ENCODE peak calls at places on chromosomes 5 and 9, in nine cellular contexts. V is H1, Y is breast epithelium, B is body of pancreas, J is prostate gland, I is IMR-90, Z is ovary, T is transverse colon, C is heart left ventricle. X is an unnamed sample.

GRCh38 chr5:140175367-140176027 is 509 bp downstream of the CYSTM1 start:
- DNase-seq in J (peak), Y (peak), I (peak), C (peak), V (no peak), B (peak), T (peak), Z (peak), X (peak)

GRCh38 chr9:98318834-98319478 is 63.5 kb upstream of the TBC1D2 start:
- DNase-seq in C (no peak), T (no peak), V (no peak), I (peak), B (no peak), Z (no peak), J (no peak), Y (no peak), X (peak)

GRCh38 chr9:129218918-129219317 is 40.9 kb upstream of the IER5L start:
- DNase-seq in V (no peak), Z (no peak), J (no peak), Y (no peak), B (no peak), C (no peak), I (no peak), T (no peak), X (no peak)

GRCh38 chr5:120954255-120954654 is 490.2 kb downstream of the PRR16 start:
- DNase-seq in T (no peak), J (no peak), V (no peak), I (no peak), Z (no peak), C (no peak), B (no peak), Y (no peak), X (no peak)

GRCh38 chr9:122322553-122322952 is 48.3 kb upstream of the PTGS1 start:
- DNase-seq in J (no peak), I (no peak), V (no peak), C (no peak), B (no peak), Y (no peak), Z (no peak), T (no peak), X (no peak)

GRCh38 chr9:129509508-129509907 is 111.4 kb downstream of the C9orf50 start:
- DNase-seq in Y (no peak), C (no peak), V (no peak), Z (no peak), B (no peak), T (no peak), I (peak), J (no peak), X (no peak)

GRCh38 chr5:62969409-62970120 is 390.9 kb downstream of the LRRC70 start:
- DNase-seq in Z (no peak), C (no peak), Y (no peak), T (no peak), I (no peak), J (no peak), B (no peak), V (no peak), X (no peak)

GRCh38 chr5:175696139-175696854 is 38.4 kb downstream of the HRH2 start:
- DNase-seq in I (no peak), C (peak), Y (peak), T (peak), Z (no peak), J (no peak), V (peak), B (peak), X (peak)

GRCh38 chr9:35741740-35742139 is 7.3 kb downstream of the GBA2 start:
- DNase-seq in C (no peak), J (no peak), Y (no peak), V (no peak), Z (no peak), I (no peak), B (no peak), T (no peak), X (no peak)

GRCh38 chr5:119049824-119050449 is 20.9 kb upstream of the DMXL1 start:
- DNase-seq in C (no peak), I (peak), J (no peak), Y (no peak), B (no peak), T (no peak), Z (no peak), V (no peak), X (no peak)

DNA sequence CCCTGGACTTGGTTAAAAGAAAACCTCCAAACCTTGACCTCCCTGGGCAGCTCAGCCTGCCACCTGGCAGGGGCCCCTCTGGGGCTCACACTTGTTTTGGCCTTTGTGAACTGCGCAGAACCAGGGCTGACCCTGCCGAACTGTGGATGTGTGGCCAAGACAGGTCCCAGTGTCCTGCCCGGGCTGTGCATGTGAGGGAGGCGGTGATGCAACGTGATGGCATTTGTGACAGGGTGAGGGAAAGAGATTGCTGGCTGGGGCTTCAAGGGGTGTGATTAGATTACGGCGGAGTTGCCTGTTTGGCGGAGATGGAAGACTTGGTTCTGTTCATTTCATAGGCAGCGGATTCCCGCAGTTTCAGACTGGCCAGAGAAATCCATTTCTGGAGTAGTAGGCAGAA is 30.4 kb upstream of the NKX2-5 start:
- DNase-seq in Z (no peak), V (no peak), C (peak), J (no peak), B (no peak), I (no peak), Y (no peak), T (no peak), X (no peak)
- TF ChIP-seq POLR2A in Z (no peak), V (no peak), C (no peak), J (no peak), B (no peak), I (no peak), Y (no peak), T (no peak), X (no peak)

GRCh38 chr9:18379073-18379811 is 94.7 kb upstream of the ADAMTSL1 start:
- DNase-seq in V (peak), B (no peak), T (no peak), Y (no peak), I (peak), J (no peak), C (no peak), Z (no peak), X (no peak)
- TF ChIP-seq CTCF in V (no peak), B (no peak), T (no peak), Y (no peak), I (no peak), J (no peak), C (no peak), Z (no peak), X (no peak)

DNA sequence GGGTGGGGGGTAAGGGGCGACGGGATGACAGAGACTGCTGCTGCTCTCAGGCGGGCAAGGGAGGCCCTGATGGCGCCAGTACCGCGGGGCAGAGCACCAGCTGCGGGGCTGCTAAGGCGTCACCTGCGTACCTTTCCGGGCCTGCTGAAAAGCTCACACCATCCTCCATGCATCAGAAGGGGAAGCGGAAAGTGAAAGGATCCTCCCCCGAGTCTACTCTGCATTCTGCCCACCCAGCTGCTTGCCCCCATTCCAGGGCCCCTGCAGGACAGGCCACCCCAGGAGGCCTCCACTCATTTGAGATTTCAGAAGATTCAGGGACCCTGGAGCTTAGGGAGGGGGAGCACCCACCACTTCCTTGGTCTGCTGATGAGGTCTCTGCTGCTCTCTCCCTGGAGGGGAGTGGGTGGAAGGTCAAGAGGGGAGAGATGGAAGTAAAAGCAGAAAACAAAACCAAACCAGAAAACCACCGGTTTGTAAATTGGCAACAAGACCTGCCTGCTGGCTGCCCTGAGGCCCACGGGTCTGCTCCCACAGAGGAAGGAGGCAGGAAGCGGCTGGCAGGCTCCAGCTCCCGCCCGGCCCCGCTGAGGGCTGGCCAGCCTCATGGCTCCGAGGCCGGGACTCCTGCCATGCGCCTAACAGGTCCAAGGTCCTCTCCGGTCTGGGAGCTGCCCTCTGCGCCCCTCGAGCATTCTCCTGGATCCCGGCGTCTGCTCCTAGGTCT is 33.6 kb downstream of the PRRT1B start:
- DNase-seq in Y (no peak), J (no peak), T (peak), I (no peak), Z (peak), C (no peak), B (no peak), V (no peak), X (no peak)
- TF ChIP-seq POLR2A in Y (no peak), J (no peak), T (no peak), I (no peak), Z (no peak), C (no peak), B (no peak), V (no peak), X (no peak)

DNA sequence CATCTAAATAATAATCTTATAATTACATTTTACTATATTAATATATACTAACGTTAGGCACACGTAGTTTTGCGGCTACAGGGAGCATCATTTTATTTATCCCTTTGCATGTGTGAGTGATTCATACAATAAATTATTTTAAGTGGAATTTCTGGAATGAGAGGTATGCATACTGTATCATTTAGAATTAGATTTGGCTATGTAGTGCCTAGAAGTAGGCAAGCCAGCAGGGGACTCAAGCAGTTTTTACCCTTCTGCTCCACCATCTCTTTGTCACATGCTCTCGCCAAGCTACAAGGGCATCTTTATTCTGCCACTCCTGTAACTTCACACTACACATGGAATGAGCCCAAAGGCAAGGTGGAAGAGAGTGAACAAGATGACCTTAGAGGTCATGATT is 60.8 kb downstream of the MEGF10 start:
- DNase-seq in Y (no peak), Z (no peak), T (no peak), B (no peak), I (no peak), V (no peak), J (no peak), C (no peak), X (no peak)
- TF ChIP-seq CTCF in Y (no peak), Z (no peak), T (no peak), B (no peak), I (no peak), V (no peak), J (no peak), C (no peak), X (no peak)

GRCh38 chr9:19184144-19184917 is 46.2 kb upstream of the DENND4C start:
- DNase-seq in I (peak), Z (peak), V (no peak), B (peak), Y (no peak), T (peak), J (peak), C (peak), X (peak)
- TF ChIP-seq POLR2A in I (no peak), Z (no peak), V (no peak), B (no peak), Y (peak), T (no peak), J (no peak), C (no peak), X (no peak)

GRCh38 chr9:116286287-116286686 is 132.7 kb downstream of the PAPPA start:
- DNase-seq in Z (no peak), B (no peak), T (no peak), J (no peak), Y (no peak), V (peak), I (no peak), C (no peak), X (no peak)

GRCh38 chr9:116284518-116284917 is 130.9 kb downstream of the PAPPA start:
- DNase-seq in V (no peak), Y (no peak), Z (no peak), B (no peak), J (no peak), C (no peak), I (no peak), T (no peak), X (no peak)

GRCh38 chr9:116287721-116288120 is 134.1 kb downstream of the PAPPA start:
- DNase-seq in I (peak), Y (no peak), B (no peak), V (no peak), J (no peak), Z (no peak), T (no peak), C (no peak), X (no peak)

GRCh38 chr9:116282598-116282997 is 129.0 kb downstream of the PAPPA start:
- DNase-seq in T (no peak), J (no peak), V (no peak), I (no peak), Z (no peak), C (no peak), Y (no peak), B (no peak), X (no peak)

DNA sequence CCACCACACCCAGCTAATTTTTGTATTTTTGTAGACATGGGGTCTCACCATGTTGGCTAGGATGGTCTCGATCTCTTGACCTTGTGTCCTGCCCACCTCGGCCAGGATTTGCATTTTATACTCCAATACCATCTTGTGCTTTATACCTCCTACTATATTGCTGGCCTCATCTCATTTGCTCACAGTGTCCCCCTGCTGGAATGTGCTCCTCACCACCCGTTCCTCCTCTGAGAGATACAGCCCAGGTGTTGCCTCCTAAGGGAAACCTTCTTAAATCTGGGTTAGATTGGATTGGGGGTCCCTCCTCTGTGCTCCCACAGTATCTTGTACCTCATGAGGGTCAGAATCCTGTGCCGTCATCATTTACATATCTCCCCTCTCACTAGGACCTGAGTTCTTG is 131.7 kb downstream of the PAPPA start:
- DNase-seq in C (no peak), V (no peak), Y (no peak), B (no peak), J (no peak), I (no peak), T (no peak), Z (no peak), X (no peak)
- TF ChIP-seq CTCF in C (no peak), V (peak), Y (no peak), B (no peak), J (no peak), I (no peak), T (no peak), Z (no peak), X (no peak)

X was measured in lower leg skin.